ENCODE peak calls at places on chromosome 1, in five cellular contexts. E is hepatocyte, R is IMR-90, W is cardiac muscle cell, Y is uterus. J is an unnamed sample.

GRCh38 chr1:27940297-27940696 is 5.5 kb downstream of the SMPDL3B start:
- DNase-seq in Y (no peak), R (no peak), W (no peak), E (no peak), J (peak)

GRCh38 chr1:156616463-156616862 is 2.8 kb upstream of the HAPLN2 start:
- DNase-seq in W (peak), R (peak), Y (peak), E (peak), J (peak)

GRCh38 chr1:62500210-62500609 is 63.4 kb downstream of the USP1 start:
- DNase-seq in Y (no peak), E (no peak), W (no peak), R (no peak), J (no peak)

GRCh38 chr1:165080253-165080896 is 276.1 kb downstream of the LMX1A start:
- DNase-seq in R (no peak), W (no peak), Y (no peak), E (no peak), J (no peak)

GRCh38 chr1:231554969-231555368 is 26.5 kb downstream of the TSNAX start:
- DNase-seq in R (no peak), E (no peak), Y (no peak), W (no peak), J (no peak)

GRCh38 chr1:34164510-34165381 is at the start of gene CSMD2:
- DNase-seq in W (peak), E (peak), R (peak), Y (no peak), J (peak)

GRCh38 chr1:202160377-202160940 is at the start of gene PTPN7:
- DNase-seq in Y (no peak), R (no peak), W (no peak), E (no peak), J (no peak)

GRCh38 chr1:77434972-77435371 is 153.2 kb downstream of the AK5 start:
- DNase-seq in Y (no peak), W (no peak), R (no peak), E (no peak), J (no peak)

GRCh38 chr1:242139437-242139836 is 140.5 kb upstream of the MAP1LC3C start:
- DNase-seq in W (no peak), Y (no peak), R (no peak), E (no peak), J (no peak)

GRCh38 chr1:50568782-50569181 is 145.5 kb upstream of the DMRTA2 start:
- DNase-seq in W (no peak), E (no peak), Y (no peak), R (no peak), J (no peak)

GRCh38 chr1:61082336-61083013 is at the start of gene NFIA:
- DNase-seq in E (peak), Y (peak), R (peak), W (peak), J (no peak)

GRCh38 chr1:76198452-76198851 is 123.9 kb downstream of the ST6GALNAC3 start:
- DNase-seq in W (peak), E (no peak), R (no peak), Y (no peak), J (no peak)

GRCh38 chr1:58844176-58844575 is 60.3 kb upstream of the JUN start:
- DNase-seq in Y (no peak), R (peak), W (no peak), E (no peak), J (no peak)

GRCh38 chr1:18929686-18930085 is 26.8 kb downstream of the IFFO2 start:
- DNase-seq in E (no peak), R (peak), W (no peak), Y (no peak), J (no peak)

GRCh38 chr1:62144238-62144831 is 50.3 kb upstream of the L1TD1 start:
- DNase-seq in R (peak), E (peak), Y (no peak), W (peak), J (peak)

GRCh38 chr1:180154325-180155201 is at the start of gene QSOX1:
- DNase-seq in E (peak), W (peak), Y (peak), R (peak), J (peak)
- TF ChIP-seq CTCF in E (no peak), W (no peak), Y (peak), R (peak), J (peak)

GRCh38 chr1:8061673-8062386 is 35.7 kb upstream of the ERRFI1 start:
- DNase-seq in Y (no peak), W (no peak), E (no peak), R (peak), J (no peak)
- TF ChIP-seq CTCF in Y (no peak), W (no peak), E (no peak), R (no peak), J (no peak)

GRCh38 chr1:2910211-2910610 is 108.7 kb upstream of the TTC34 start:
- DNase-seq in Y (no peak), R (no peak), W (no peak), E (no peak), J (no peak)

GRCh38 chr1:2911391-2912178 is 109.7 kb upstream of the ACTRT2 start:
- DNase-seq in E (no peak), Y (no peak), W (no peak), R (no peak), J (no peak)

GRCh38 chr1:2914702-2915101 is 106.6 kb upstream of the ACTRT2 start:
- DNase-seq in R (no peak), E (no peak), W (no peak), Y (no peak), J (no peak)

GRCh38 chr1:2912424-2912823 is 108.8 kb upstream of the ACTRT2 start:
- DNase-seq in E (no peak), W (no peak), R (no peak), Y (no peak), J (no peak)

DNA sequence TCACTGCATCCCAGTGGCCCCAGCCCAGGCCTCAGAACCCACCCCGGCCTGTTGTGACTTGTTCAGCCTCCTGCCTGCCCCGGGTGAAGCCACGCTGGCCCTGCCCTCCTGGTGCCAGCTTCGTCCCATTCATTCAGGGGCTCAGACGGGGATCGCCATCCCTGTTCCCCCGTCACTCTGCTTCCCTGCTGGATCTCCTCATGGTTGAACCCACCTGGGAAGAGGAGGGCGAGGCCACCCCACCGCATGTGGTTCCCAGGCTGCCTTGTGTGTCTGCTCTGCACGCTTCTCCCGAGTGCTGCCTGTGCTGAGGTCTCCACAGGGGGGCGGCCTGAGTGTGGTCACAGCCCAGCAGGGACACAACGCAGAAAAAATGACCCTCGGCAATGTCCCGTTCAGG is 108.2 kb upstream of the ACTRT2 start:
- DNase-seq in W (no peak), E (no peak), Y (no peak), R (no peak), J (no peak)
- TF ChIP-seq CTCF in W (no peak), E (no peak), Y (no peak), R (no peak), J (no peak)

GRCh38 chr1:234605983-234606730 is 3.8 kb downstream of the IRF2BP2 start:
- DNase-seq in R (peak), W (no peak), Y (no peak), E (peak), J (no peak)
- TF ChIP-seq CTCF in R (no peak), W (no peak), Y (no peak), E (no peak), J (no peak)

GRCh38 chr1:47725732-47726495 is 271.3 kb downstream of the TRABD2B start:
- DNase-seq in W (peak), R (peak), E (peak), Y (peak), J (peak)

GRCh38 chr1:47724427-47724999 is 272.7 kb downstream of the TRABD2B start:
- DNase-seq in R (no peak), E (no peak), W (no peak), Y (no peak), J (no peak)

GRCh38 chr1:47725000-47725731 is 272.0 kb downstream of the TRABD2B start:
- DNase-seq in E (peak), R (no peak), Y (no peak), W (peak), J (peak)

GRCh38 chr1:47727051-47727708 is 270.0 kb downstream of the TRABD2B start:
- DNase-seq in E (peak), R (no peak), Y (no peak), W (no peak), J (no peak)

DNA sequence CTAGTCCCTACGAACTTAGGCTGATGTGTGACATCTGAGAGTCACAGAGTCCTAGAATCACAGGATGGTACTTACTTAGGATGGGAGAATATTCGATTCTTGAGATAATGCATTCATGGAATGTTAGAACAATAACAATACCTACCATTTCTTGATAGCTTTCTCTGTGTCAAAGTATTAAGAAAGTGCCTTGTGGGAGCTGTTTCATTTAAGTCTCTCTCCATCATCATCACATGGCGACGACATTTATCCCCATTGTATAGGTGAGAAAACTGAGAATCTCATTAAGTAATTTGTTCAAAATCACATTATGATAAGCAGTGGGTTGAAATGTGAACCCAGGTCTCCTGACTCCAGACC is 270.7 kb downstream of the TRABD2B start:
- DNase-seq in R (no peak), W (no peak), E (no peak), Y (no peak), J (no peak)
- TF ChIP-seq CTCF in R (no peak), W (no peak), E (no peak), Y (no peak), J (no peak)

GRCh38 chr1:193069748-193070394 is 10.5 kb downstream of the RO60 start:
- DNase-seq in Y (no peak), R (no peak), W (no peak), E (no peak), J (no peak)
- TF ChIP-seq CTCF in Y (no peak), R (peak), W (peak), E (peak), J (peak)

GRCh38 chr1:234212764-234213406 is 160.4 kb upstream of the COA6 start:
- DNase-seq in E (peak), Y (no peak), R (peak), W (peak), J (peak)
- TF ChIP-seq CTCF in E (peak), Y (no peak), R (peak), W (peak), J (no peak)